ENCODE peak calls at places on chromosomes 11 and 22, in ten cellular contexts. G is PC-9; R is GM04504; T is skeletal muscle cell; J is H9; F is heart right ventricle; Y is uterus; X is A549; A is naive thymus-derived CD8-positive, alpha-beta T cell; P is HFFc6. E is an unnamed sample.

GRCh38 chr11:64131657-64132387 is 34.1 kb downstream of the MACROD1 start:
- DNase-seq in A (no peak), P (no peak), T (no peak), Y (no peak), X (no peak), G (no peak), J (no peak), F (no peak), R (no peak), E (no peak)

GRCh38 chr11:30422828-30423648 is 100.1 kb downstream of the ARL14EP start:
- DNase-seq in T (no peak), F (no peak), Y (no peak), J (no peak), A (no peak), X (no peak), P (no peak), G (no peak), R (no peak), E (no peak)

GRCh38 chr11:12888525-12889158 is 120.5 kb upstream of the RASSF10 start:
- DNase-seq in J (peak), P (peak), T (peak), A (peak), X (peak), F (peak), G (peak), Y (peak), R (peak), E (peak)

GRCh38 chr11:82823635-82824614 is 76.3 kb downstream of the PRCP start:
- DNase-seq in T (no peak), Y (no peak), J (no peak), F (no peak), P (no peak), X (no peak), R (no peak), A (no peak), G (no peak), E (no peak)

GRCh38 chr11:6475936-6476335 is 2.2 kb upstream of the TRIM3 start:
- DNase-seq in T (no peak), P (no peak), Y (no peak), J (peak), A (no peak), G (no peak), X (no peak), R (no peak), F (no peak), E (no peak)

GRCh38 chr22:37501610-37502341 is 15.6 kb upstream of the MFNG start:
- DNase-seq in G (no peak), J (no peak), R (peak), F (peak), X (peak), Y (no peak), P (peak), A (no peak), T (peak), E (no peak)

GRCh38 chr22:39690901-39691620 is 120.5 kb downstream of the CACNA1I start:
- DNase-seq in A (no peak), X (no peak), T (no peak), R (no peak), F (no peak), P (no peak), Y (no peak), J (peak), G (no peak), E (no peak)

GRCh38 chr11:17386331-17387084 is 2.0 kb downstream of the KCNJ11 start:
- DNase-seq in P (peak), F (peak), Y (no peak), R (no peak), G (peak), T (no peak), A (peak), X (peak), J (peak), E (peak)

GRCh38 chr11:76686261-76687079 is 15.9 kb upstream of the LRRC32 start:
- DNase-seq in T (no peak), Y (no peak), J (peak), A (no peak), G (no peak), F (no peak), R (no peak), X (no peak), P (no peak), E (no peak)

GRCh38 chr22:19377565-19378361 is 53.8 kb downstream of the HIRA start:
- DNase-seq in Y (no peak), F (no peak), J (no peak), R (no peak), G (no peak), A (no peak), P (no peak), X (no peak), T (no peak), E (no peak)

GRCh38 chr11:95792200-95792599 is 1.9 kb downstream of the CEP57 start:
- DNase-seq in G (no peak), T (no peak), A (no peak), R (no peak), J (no peak), P (no peak), Y (no peak), F (no peak), X (no peak), E (no peak)

GRCh38 chr11:57567210-57567511 is 311 bp downstream of the UBE2L6 start:
- DNase-seq in X (no peak), F (peak), T (no peak), P (no peak), R (peak), G (no peak), J (no peak), A (peak), Y (no peak), E (no peak)

GRCh38 chr22:25492950-25493790 is 71.3 kb upstream of the GRK3 start:
- DNase-seq in R (no peak), X (no peak), G (no peak), J (no peak), Y (no peak), F (no peak), A (no peak), T (no peak), P (no peak), E (no peak)

GRCh38 chr11:73077454-73077853 is 64.7 kb downstream of the FCHSD2 start:
- DNase-seq in T (no peak), R (no peak), F (no peak), X (no peak), A (no peak), Y (no peak), P (no peak), J (no peak), G (no peak), E (no peak)

GRCh38 chr22:48004038-48004437 is 1241.6 kb downstream of the TBC1D22A start:
- DNase-seq in P (no peak), F (no peak), Y (no peak), T (no peak), J (no peak), A (no peak), R (no peak), G (no peak), X (no peak), E (no peak)

GRCh38 chr22:26079009-26079408 is 90.3 kb upstream of the SEZ6L start:
- DNase-seq in X (no peak), A (no peak), Y (no peak), P (no peak), G (no peak), T (no peak), R (no peak), F (no peak), J (no peak), E (no peak)

GRCh38 chr11:13333456-13333957 is 55.9 kb downstream of the BMAL1 start:
- DNase-seq in J (no peak), A (no peak), Y (no peak), F (no peak), G (no peak), X (peak), T (no peak), R (no peak), P (no peak), E (no peak)